ENCODE peak calls at places on chromosomes 5 and 9, in four cellular contexts. J, L, I and B are unnamed samples.
A peak's percentile ranks its signal among the peaks of the same experiment; 100 is the strongest.

GRCh38 chr5:133980652-133981051 is 12.2 kb upstream of the C5orf15 start:
- DNase-seq in J (no peak), L (no peak), I (no peak), B (no peak)

GRCh38 chr5:134568761-134569725 is 43.6 kb downstream of the JADE2 start:
- DNase-seq in J (no peak), L (no peak), I (no peak), B (no peak)

GRCh38 chr9:1979815-1980367 is 35.3 kb upstream of the SMARCA2 start:
- DNase-seq in J (no peak), L (no peak), I (peak; percentile 35), B (no peak)

GRCh38 chr9:79976501-79977444 is 405.0 kb downstream of the TLE4 start:
- DNase-seq in J (no peak), L (no peak), I (no peak), B (no peak)

GRCh38 chr5:1502046-1502736 is 21.6 kb downstream of the LPCAT1 start:
- DNase-seq in J (no peak), L (no peak), I (no peak), B (peak; percentile 83)

GRCh38 chr5:113474100-113474700 is 14.1 kb downstream of the MCC start:
- DNase-seq in J (no peak), L (no peak), I (no peak), B (no peak)

GRCh38 chr5:83632874-83633273 is 87.8 kb downstream of the HAPLN1 start:
- DNase-seq in J (no peak), L (no peak), I (no peak), B (no peak)

GRCh38 chr5:65721775-65722574 is at the start of the genes NLN and SGTB:
- DNase-seq in J (peak; percentile 91), L (peak; percentile 63), I (no peak), B (peak; percentile 93)

GRCh38 chr5:112419050-112419595 is at the start of gene EPB41L4A:
- DNase-seq in J (peak; percentile 42), L (no peak), I (no peak), B (no peak)

GRCh38 chr9:117734523-117735314 is 30.5 kb downstream of the TLR4 start:
- DNase-seq in J (no peak), L (no peak), I (no peak), B (no peak)

GRCh38 chr9:128190516-128191405 is 611 bp downstream of the CIZ1 start:
- DNase-seq in J (no peak), L (no peak), I (no peak), B (peak; percentile 49)

GRCh38 chr9:131799177-131799823 is 59.4 kb upstream of the RAPGEF1 start:
- DNase-seq in J (peak; percentile 73), L (peak; percentile 24), I (no peak), B (peak; percentile 66)

GRCh38 chr5:55062039-55062779 is 38.2 kb downstream of the GZMK start:
- DNase-seq in J (no peak), L (no peak), I (no peak), B (no peak)

GRCh38 chr9:124695280-124695890 is 75.7 kb downstream of the NR6A1 start:
- DNase-seq in J (no peak), L (no peak), I (no peak), B (no peak)

GRCh38 chr5:54959673-54960418 is 25.5 kb downstream of the ESM1 start:
- DNase-seq in J (peak; percentile 22), L (peak; percentile 5), I (no peak), B (peak; percentile 24)

GRCh38 chr5:177482359-177482795 is 8.9 kb upstream of the DBN1 start:
- DNase-seq in J (no peak), L (no peak), I (no peak), B (no peak)

GRCh38 chr5:5340206-5340729 is 82.2 kb upstream of the ICE1 start:
- DNase-seq in J (peak; percentile 37), L (peak; percentile 73), I (no peak), B (peak; percentile 65)

GRCh38 chr9:117546894-117547293 is 132.0 kb upstream of the ASTN2 start:
- DNase-seq in J (no peak), L (no peak), I (no peak), B (no peak)

GRCh38 chr5:98587166-98587565 is 186.3 kb upstream of the RGMB start:
- DNase-seq in J (no peak), L (no peak), I (no peak), B (no peak)

GRCh38 chr5:123181394-123181801 is 92.4 kb downstream of the PRDM6 start:
- DNase-seq in J (no peak), L (no peak), I (no peak), B (no peak)

GRCh38 chr9:135275163-135275925 is 187.9 kb downstream of the OLFM1 start:
- DNase-seq in J (no peak), L (no peak), I (no peak), B (no peak)
- TF ChIP-seq TARDBP in J (no peak), L (no peak), I (no peak), B (no peak)

DNA sequence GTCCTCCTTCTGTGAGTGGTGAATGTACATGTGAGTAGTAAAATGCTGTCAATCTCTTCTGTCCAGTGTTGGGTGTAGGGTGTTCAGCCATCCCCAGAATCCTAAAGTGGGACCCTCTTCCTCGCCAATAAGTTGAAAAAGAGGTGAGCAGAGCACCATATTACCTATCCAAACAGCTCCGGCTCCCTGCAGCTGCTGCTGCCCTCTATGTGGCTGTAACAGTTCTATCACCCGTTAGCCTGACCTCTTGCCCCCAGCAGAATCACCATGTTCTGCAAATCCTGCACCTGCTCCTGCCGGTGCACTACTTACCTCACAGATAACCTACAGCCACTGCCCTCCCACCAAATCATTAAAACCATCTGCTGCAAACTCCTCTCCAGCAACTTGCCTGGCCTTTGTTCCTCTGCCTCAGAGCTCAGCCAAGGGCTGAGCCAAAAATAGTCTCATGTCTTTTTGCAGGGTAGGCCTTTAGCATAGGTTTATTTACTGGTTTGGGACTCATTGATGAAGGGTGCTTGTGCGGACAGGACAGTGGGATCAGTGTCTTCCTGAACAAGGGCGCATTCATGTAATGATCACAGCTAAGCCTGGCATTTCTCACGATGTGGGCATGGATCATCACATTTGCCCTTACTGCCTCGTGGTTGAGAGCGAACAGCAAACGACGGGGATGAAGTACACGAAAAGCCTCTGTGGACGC is 49.6 kb upstream of the CCL21 start:
- DNase-seq in J (no peak), L (no peak), I (no peak), B (no peak)
- TF ChIP-seq TARDBP in J (no peak), L (no peak), I (no peak), B (no peak)

GRCh38 chr9:90069107-90069506 is 464.3 kb downstream of the GADD45G start:
- DNase-seq in J (no peak), L (no peak), I (no peak), B (no peak)
- TF ChIP-seq TARDBP in J (no peak), L (no peak), I (no peak), B (no peak)

GRCh38 chr9:86708918-86709835 is 238.1 kb downstream of the GAS1 start:
- DNase-seq in J (no peak), L (no peak), I (no peak), B (no peak)
- TF ChIP-seq TARDBP in J (no peak), L (no peak), I (no peak), B (no peak)

DNA sequence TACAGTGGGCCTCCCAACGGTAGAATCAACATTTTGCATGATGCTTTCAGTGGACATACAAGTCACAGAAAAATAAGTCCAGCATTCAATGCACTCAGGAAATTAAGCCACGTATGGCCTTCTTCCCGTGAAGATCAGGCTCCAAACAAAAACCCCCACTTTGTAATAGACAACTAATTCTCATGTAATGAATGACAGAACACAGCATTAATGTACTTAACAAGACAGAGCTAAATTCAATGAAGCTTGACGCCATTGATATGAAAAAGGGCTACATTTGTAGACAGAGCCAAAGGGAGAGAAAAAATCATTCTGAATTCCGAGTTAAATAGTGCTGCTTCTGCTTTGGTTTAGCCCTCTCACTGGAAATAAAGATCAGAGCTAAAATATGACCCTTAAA is 250.6 kb downstream of the BNC2 start:
- DNase-seq in J (no peak), L (no peak), I (no peak), B (no peak)
- TF ChIP-seq TARDBP in J (no peak), L (no peak), I (no peak), B (no peak)